ENCODE peak calls at places on chromosomes 16 and 17, in eight cellular contexts. V, Q, R, K, E, H, X and O are unnamed samples.

GRCh38 chr16:3668626-3669025 is 14.1 kb downstream of the DNASE1 start:
- DNase-seq in V (no peak), Q (no peak), R (peak; percentile 40), K (no peak), E (no peak), H (no peak), X (no peak), O (no peak)

GRCh38 chr16:4263504-4264436 is 9.1 kb downstream of the TFAP4 start:
- DNase-seq in V (peak; percentile 82), Q (peak; percentile 74), R (peak; percentile 59), K (no peak), E (peak; percentile 73), H (peak; percentile 86), X (peak; percentile 84), O (no peak)

GRCh38 chr16:81106826-81107503 is 10.8 kb upstream of the GCSH start:
- DNase-seq in V (peak; percentile 12), Q (no peak), R (peak; percentile 6), K (no peak), E (no peak), H (no peak), X (no peak), O (no peak)

GRCh38 chr16:72962347-72962746 is 85.6 kb downstream of the ZFHX3 start:
- DNase-seq in V (no peak), Q (peak; percentile 18), R (no peak), K (no peak), E (no peak), H (no peak), X (no peak), O (no peak)

GRCh38 chr16:16014329-16015224 is 65.2 kb downstream of the ABCC1 start:
- DNase-seq in V (no peak), Q (peak; percentile 87), R (peak; percentile 59), K (no peak), E (no peak), H (peak; percentile 33), X (no peak), O (peak; percentile 96)

GRCh38 chr17:7380855-7381683 is at the start of gene TNK1:
- DNase-seq in V (peak; percentile 77), Q (no peak), R (peak; percentile 80), K (no peak), E (peak; percentile 72), H (peak; percentile 74), X (no peak), O (no peak)

GRCh38 chr16:86821933-86822332 is 243.6 kb downstream of the FOXL1 start:
- DNase-seq in V (no peak), Q (no peak), R (no peak), K (no peak), E (no peak), H (no peak), X (no peak), O (no peak)

GRCh38 chr17:74467221-74467951 is 952 bp downstream of the CD300A start:
- DNase-seq in V (no peak), Q (no peak), R (no peak), K (no peak), E (peak; percentile 37), H (no peak), X (no peak), O (no peak)

GRCh38 chr16:62077998-62078397 is 41.8 kb upstream of the CDH8 start:
- DNase-seq in V (no peak), Q (no peak), R (no peak), K (no peak), E (peak; percentile 70), H (peak; percentile 13), X (no peak), O (no peak)

GRCh38 chr17:60630352-60630751 is 30.4 kb downstream of the PPM1D start:
- DNase-seq in V (no peak), Q (peak; percentile 40), R (no peak), K (no peak), E (no peak), H (no peak), X (no peak), O (no peak)

GRCh38 chr16:11572301-11572995 is 14.3 kb downstream of the LITAF start:
- DNase-seq in V (peak; percentile 80), Q (no peak), R (no peak), K (peak; percentile 57), E (no peak), H (no peak), X (no peak), O (no peak)

GRCh38 chr16:12802048-12802447 is 1.6 kb downstream of the CPPED1 start:
- DNase-seq in V (no peak), Q (no peak), R (no peak), K (no peak), E (no peak), H (no peak), X (no peak), O (no peak)

GRCh38 chr16:86975445-86975844 is 341.7 kb downstream of the C16orf95 start:
- DNase-seq in V (no peak), Q (peak; percentile 61), R (no peak), K (no peak), E (peak; percentile 56), H (no peak), X (peak; percentile 89), O (no peak)

GRCh38 chr17:19303367-19303776 is 59.2 kb downstream of the B9D1 start:
- DNase-seq in V (peak; percentile 79), Q (no peak), R (peak; percentile 37), K (no peak), E (no peak), H (no peak), X (no peak), O (no peak)

GRCh38 chr16:85123891-85124635 is 11.8 kb upstream of the CIBAR2 start:
- DNase-seq in V (no peak), Q (peak; percentile 79), R (no peak), K (no peak), E (peak; percentile 40), H (peak; percentile 41), X (peak; percentile 68), O (peak; percentile 96)

GRCh38 chr16:87305505-87306391 is 11.4 kb downstream of the C16orf95 start:
- DNase-seq in V (no peak), Q (no peak), R (no peak), K (no peak), E (peak; percentile 28), H (peak; percentile 20), X (peak; percentile 23), O (no peak)

GRCh38 chr17:41547921-41548843 is 20.1 kb upstream of the KRT19 start:
- DNase-seq in V (no peak), Q (peak; percentile 64), R (no peak), K (no peak), E (no peak), H (peak; percentile 76), X (peak; percentile 89), O (peak; percentile 82)

GRCh38 chr17:40345161-40346034 is 19.1 kb downstream of the GJD3 start:
- DNase-seq in V (peak; percentile 90), Q (peak; percentile 60), R (peak; percentile 92), K (no peak), E (peak; percentile 90), H (peak; percentile 89), X (no peak), O (no peak)

DNA sequence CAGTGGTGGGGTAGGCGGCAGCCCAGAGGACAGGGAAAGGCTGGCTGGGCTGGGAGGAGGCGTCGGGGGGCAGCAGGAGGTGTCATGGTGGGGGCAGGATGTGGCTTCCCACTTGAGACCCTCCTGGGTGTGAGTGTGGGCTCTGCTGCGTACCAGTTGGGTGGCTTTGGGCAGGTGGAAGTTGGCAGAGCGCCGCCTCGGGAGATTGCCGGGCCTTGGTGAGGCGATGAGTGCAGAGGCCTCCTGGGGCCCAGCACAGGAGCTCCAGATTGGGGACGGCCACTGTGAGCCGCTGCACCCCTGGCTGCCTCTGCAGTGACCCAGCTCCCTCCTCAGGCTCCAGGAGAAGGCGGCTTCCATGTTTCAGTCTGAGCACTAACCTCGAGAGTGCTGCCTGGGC is 13.8 kb downstream of the GPT2 start:
- DNase-seq in V (no peak), Q (no peak), R (no peak), K (no peak), E (no peak), H (no peak), X (no peak), O (no peak)
- H3K27ac ChIP-seq in V (no peak overlapping the region), Q (no peak overlapping the region), R (no peak overlapping the region), K (no peak overlapping the region), E (no peak overlapping the region), H (no peak overlapping the region), X (no peak overlapping the region), O (no peak overlapping the region)

GRCh38 chr17:81128774-81129173 is 36.5 kb upstream of the PVALEF start:
- DNase-seq in V (no peak), Q (no peak), R (no peak), K (no peak), E (no peak), H (no peak), X (no peak), O (no peak)
- TF ChIP-seq CTCF in V (no peak), Q (no peak), R (no peak), K (no peak), E (no peak), H (no peak), X (no peak), O (no peak)

GRCh38 chr16:79814124-79814523 is 213.6 kb upstream of the MAF start:
- DNase-seq in V (no peak), Q (no peak), R (no peak), K (no peak), E (no peak), H (no peak), X (no peak), O (no peak)

GRCh38 chr16:79811541-79811940 is 211.0 kb upstream of the MAF start:
- DNase-seq in V (no peak), Q (no peak), R (no peak), K (no peak), E (no peak), H (no peak), X (no peak), O (no peak)

GRCh38 chr16:79809376-79809775 is 208.8 kb upstream of the MAF start:
- DNase-seq in V (no peak), Q (no peak), R (no peak), K (no peak), E (no peak), H (no peak), X (no peak), O (no peak)

GRCh38 chr16:79808731-79809130 is 208.2 kb upstream of the MAF start:
- DNase-seq in V (no peak), Q (no peak), R (no peak), K (no peak), E (no peak), H (no peak), X (no peak), O (no peak)

DNA sequence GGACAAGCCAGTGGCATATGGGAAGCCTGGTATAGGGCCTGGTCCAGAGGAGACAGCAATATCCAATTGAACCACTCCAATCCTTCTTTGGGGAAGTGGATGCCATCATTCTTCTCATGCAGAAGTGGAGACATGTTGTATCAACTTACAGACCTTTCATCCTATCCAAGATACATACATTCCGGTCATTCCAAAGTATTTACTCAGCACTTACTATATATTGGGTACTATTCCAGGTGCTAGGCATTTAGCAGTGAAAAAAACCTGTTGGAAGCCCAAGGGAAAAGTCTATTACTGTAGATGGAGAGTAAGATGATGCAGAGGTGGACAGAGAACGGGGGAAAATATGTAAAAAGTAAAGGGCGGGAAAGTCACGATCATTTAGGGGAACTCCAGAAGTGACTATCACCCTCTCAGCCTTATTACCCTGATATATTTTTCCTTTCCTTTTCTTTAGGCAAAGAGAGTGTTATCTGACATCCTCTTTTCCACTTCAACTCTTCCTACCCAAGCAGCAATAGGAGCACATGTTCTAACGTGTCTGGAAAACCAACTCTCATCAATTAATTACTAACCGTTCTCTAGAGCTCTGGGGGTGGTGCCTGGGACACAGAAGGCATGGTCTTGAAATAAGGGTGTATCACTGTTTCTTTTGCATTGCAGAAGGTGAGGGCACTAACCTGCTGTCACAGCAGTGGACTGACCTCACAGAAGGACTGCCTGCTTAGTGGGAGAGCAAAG is 210.1 kb upstream of the MAF start:
- DNase-seq in V (no peak), Q (no peak), R (no peak), K (no peak), E (no peak), H (no peak), X (no peak), O (no peak)
- H3K27ac ChIP-seq in V (no peak overlapping the region), Q (no peak overlapping the region), R (no peak overlapping the region), K (no peak overlapping the region), E (no peak overlapping the region), H (no peak overlapping the region), X (no peak overlapping the region), O (no peak overlapping the region)

GRCh38 chr17:63598284-63598683 is 2.4 kb upstream of the TACO1 start:
- DNase-seq in V (no peak), Q (no peak), R (no peak), K (no peak), E (no peak), H (no peak), X (no peak), O (no peak)
- TF ChIP-seq CTCF in V (no peak), Q (no peak), R (no peak), K (no peak), E (no peak), H (no peak), X (no peak), O (no peak)